ENCODE peak calls at places on chromosomes 13 and 19, in four cellular contexts. M is mammary epithelial cell, E is mesothelial cell of epicardium, A is psoas muscle. B is an unnamed sample.
A peak's percentile ranks its signal among the peaks of the same experiment; 100 is the strongest.

GRCh38 chr19:28228854-28229253 is 984.1 kb downstream of the UQCRFS1 start:
- DNase-seq in M (no peak), E (no peak), A (no peak), B (no peak)

GRCh38 chr13:48853381-48854102 is 122.2 kb upstream of the FNDC3A start:
- DNase-seq in M (no peak), E (no peak), A (no peak), B (no peak)

GRCh38 chr19:7977723-7978040 is 27.8 kb downstream of the ELAVL1 start:
- DNase-seq in M (no peak), E (no peak), A (no peak), B (no peak)

GRCh38 chr19:35870798-35871197 is 2.4 kb downstream of the APLP1 start:
- DNase-seq in M (no peak), E (no peak), A (no peak), B (no peak)

GRCh38 chr13:28743499-28744083 is 24.8 kb upstream of the SLC46A3 start:
- DNase-seq in M (no peak), E (no peak), A (no peak), B (no peak)

GRCh38 chr13:65606622-65607021 is 1623.5 kb downstream of the PCDH9 start:
- DNase-seq in M (no peak), E (no peak), A (no peak), B (no peak)

GRCh38 chr19:32809754-32810153 is 59.8 kb downstream of the SLC7A9 start:
- DNase-seq in M (no peak), E (no peak), A (no peak), B (no peak)

GRCh38 chr13:40478775-40479174 is 187.7 kb downstream of the FOXO1 start:
- DNase-seq in M (no peak), E (no peak), A (no peak), B (no peak)

GRCh38 chr13:108933061-108933460 is 303.6 kb downstream of the MYO16 start:
- DNase-seq in M (no peak), E (no peak), A (no peak), B (no peak)

GRCh38 chr19:41746593-41747227 is 8.6 kb upstream of the CEACAM6 start:
- DNase-seq in M (peak; percentile 26), E (no peak), A (no peak), B (no peak)

GRCh38 chr13:87274209-87274819 is 396.9 kb upstream of the SLITRK5 start:
- DNase-seq in M (peak; percentile 26), E (no peak), A (no peak), B (no peak)

GRCh38 chr13:100798739-100799361 is 124.3 kb upstream of the TMTC4 start:
- DNase-seq in M (peak; percentile 21), E (no peak), A (no peak), B (no peak)

GRCh38 chr13:97911311-97912138 is 42.0 kb upstream of the IPO5 start:
- DNase-seq in M (peak; percentile 29), E (no peak), A (no peak), B (no peak)

GRCh38 chr19:6273701-6274601 is 5.8 kb downstream of the MLLT1 start:
- DNase-seq in M (peak; percentile 83), E (no peak), A (peak; percentile 93), B (peak; percentile 71)

GRCh38 chr19:6059396-6059947 is 50.8 kb downstream of the RFX2 start:
- DNase-seq in M (no peak), E (no peak), A (no peak), B (no peak)

GRCh38 chr13:19597523-19597922 is 35.9 kb upstream of the MPHOSPH8 start:
- DNase-seq in M (peak; percentile 83), E (no peak), A (no peak), B (no peak)

GRCh38 chr13:96141032-96141431 is 51.1 kb downstream of the HS6ST3 start:
- DNase-seq in M (peak; percentile 16), E (no peak), A (no peak), B (no peak)

GRCh38 chr13:54415753-54416366 is 1387.2 kb downstream of the OLFM4 start:
- DNase-seq in M (no peak), E (no peak), A (no peak), B (no peak)

GRCh38 chr19:33293255-33294057 is 8.9 kb downstream of the CEBPA start:
- DNase-seq in M (peak; percentile 78), E (no peak), A (peak; percentile 68), B (no peak)

GRCh38 chr13:74573654-74574053 is 439.4 kb upstream of the KLF12 start:
- DNase-seq in M (no peak), E (no peak), A (no peak), B (no peak)

GRCh38 chr13:106096661-106097092 is 438.8 kb downstream of the EFNB2 start:
- DNase-seq in M (peak; percentile 66), E (no peak), A (no peak), B (no peak)

GRCh38 chr13:110216403-110217041 is 90.4 kb downstream of the COL4A1 start:
- DNase-seq in M (no peak), E (no peak), A (no peak), B (no peak)

GRCh38 chr13:45368571-45368970 is 27.6 kb upstream of the TPT1 start:
- DNase-seq in M (peak; percentile 80), E (no peak), A (no peak), B (no peak)

GRCh38 chr19:3687774-3688706 is 12.2 kb downstream of the PIP5K1C start:
- DNase-seq in M (peak; percentile 43), E (no peak), A (no peak), B (no peak)

GRCh38 chr13:29496241-29496712 is 99.2 kb downstream of the SLC7A1 start:
- DNase-seq in M (peak; percentile 82), E (no peak), A (no peak), B (no peak)

GRCh38 chr19:7506385-7507328 is 9.2 kb upstream of the ZNF358 start:
- DNase-seq in M (peak; percentile 72), E (no peak), A (peak; percentile 89), B (no peak)

GRCh38 chr13:42612021-42612765 is 38.2 kb downstream of the TNFSF11 start:
- DNase-seq in M (no peak), E (no peak), A (no peak), B (no peak)

GRCh38 chr19:40744554-40745401 is 5.5 kb downstream of the ACTMAP start:
- DNase-seq in M (no peak), E (no peak), A (no peak), B (no peak)

GRCh38 chr19:38057954-38058690 is 151.1 kb downstream of the SIPA1L3 start:
- DNase-seq in M (no peak), E (no peak), A (no peak), B (no peak)

GRCh38 chr13:62193919-62194318 is 778.3 kb upstream of the PCDH20 start:
- DNase-seq in M (no peak), E (no peak), A (no peak), B (no peak)
- TF ChIP-seq CTCF in M (no peak), E (no peak), A (no peak), B (no peak)

GRCh38 chr19:43429395-43429794 is 14.7 kb downstream of the TEX101 start:
- DNase-seq in M (no peak), E (no peak), A (no peak), B (no peak)

GRCh38 chr19:43422689-43423066 is 8.0 kb downstream of the TEX101 start:
- DNase-seq in M (no peak), E (no peak), A (no peak), B (no peak)

GRCh38 chr19:43422000-43422688 is 7.5 kb downstream of the TEX101 start:
- DNase-seq in M (peak; percentile 17), E (no peak), A (no peak), B (no peak)

GRCh38 chr19:43423779-43424178 is 9.1 kb downstream of the TEX101 start:
- DNase-seq in M (no peak), E (no peak), A (no peak), B (no peak)

DNA sequence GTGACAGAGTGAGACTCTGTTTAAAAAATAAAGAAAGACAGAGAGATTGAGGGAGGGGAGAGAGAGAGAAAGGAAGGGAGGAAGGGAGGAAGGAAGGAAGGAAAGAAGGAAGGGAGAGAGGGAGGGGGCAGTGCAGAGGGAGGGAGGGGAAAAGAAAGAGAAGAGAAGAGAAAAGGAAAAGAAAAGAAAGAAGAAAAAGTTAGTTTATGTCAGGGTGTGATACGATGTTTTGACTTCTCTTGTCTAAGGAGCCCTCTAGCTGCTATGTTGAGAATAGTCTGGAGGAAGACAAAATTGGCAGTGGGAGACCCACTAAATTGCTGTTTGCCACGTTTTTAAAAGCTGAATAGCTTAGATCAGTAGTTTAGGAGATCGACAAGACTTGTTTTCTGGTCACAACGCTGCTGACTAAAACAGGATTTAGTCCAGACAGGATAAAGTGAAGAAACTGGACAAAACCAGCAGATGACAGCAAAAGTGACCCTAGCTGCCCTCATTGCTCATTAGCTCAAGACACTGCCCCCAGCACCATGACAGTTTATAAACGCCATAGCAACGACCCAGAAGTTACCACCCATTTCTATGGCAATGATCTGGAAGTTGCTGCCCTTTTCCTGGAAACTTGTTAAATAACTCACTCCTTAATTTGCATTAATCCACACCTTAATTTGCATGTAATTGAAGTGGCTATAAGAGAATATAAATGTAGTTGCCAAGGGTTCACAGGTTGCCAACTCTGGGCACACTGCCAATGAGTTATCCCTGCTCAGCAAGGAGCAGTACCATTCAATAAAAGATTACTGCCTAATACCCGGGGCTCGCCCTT is 11.1 kb downstream of the TEX101 start:
- DNase-seq in M (peak; percentile 40), E (no peak), A (no peak), B (no peak)
- TF ChIP-seq CTCF in M (peak; percentile 58), E (no peak), A (no peak), B (no peak)

GRCh38 chr19:57578487-57579205 is at the start of gene ZNF416:
- DNase-seq in M (peak; percentile 97), E (peak; percentile 89), A (peak; percentile 98), B (peak; percentile 92)
- TF ChIP-seq CTCF in M (no peak), E (no peak), A (peak; percentile 17), B (no peak)

DNA sequence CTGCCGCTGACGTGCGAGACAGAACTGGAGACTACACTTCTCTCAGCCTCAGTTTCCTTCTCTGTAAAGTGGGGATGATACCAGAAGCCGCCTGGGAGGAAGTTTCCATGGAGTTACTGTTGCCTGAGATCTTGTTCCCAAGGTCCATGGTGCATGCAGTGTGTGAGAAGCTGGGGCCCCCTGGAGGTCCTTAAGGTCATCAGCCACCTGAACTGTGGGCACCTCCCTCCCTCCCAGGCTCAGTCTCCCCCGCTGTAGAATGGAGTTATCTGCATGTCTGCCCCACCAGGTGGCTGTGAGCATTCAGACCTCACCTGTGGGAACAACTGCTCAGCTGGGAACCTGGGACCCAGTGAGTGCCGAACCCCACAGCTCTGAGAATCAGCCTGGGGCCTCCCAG is 2.7 kb downstream of the CRX start:
- DNase-seq in M (no peak), E (no peak), A (no peak), B (no peak)
- TF ChIP-seq CTCF in M (no peak), E (no peak), A (no peak), B (no peak)

GRCh38 chr19:46373573-46374359 is 26.9 kb downstream of the PPP5C start:
- DNase-seq in M (peak; percentile 99), E (no peak), A (peak; percentile 80), B (no peak)
- TF ChIP-seq CTCF in M (no peak), E (no peak), A (no peak), B (no peak)

DNA sequence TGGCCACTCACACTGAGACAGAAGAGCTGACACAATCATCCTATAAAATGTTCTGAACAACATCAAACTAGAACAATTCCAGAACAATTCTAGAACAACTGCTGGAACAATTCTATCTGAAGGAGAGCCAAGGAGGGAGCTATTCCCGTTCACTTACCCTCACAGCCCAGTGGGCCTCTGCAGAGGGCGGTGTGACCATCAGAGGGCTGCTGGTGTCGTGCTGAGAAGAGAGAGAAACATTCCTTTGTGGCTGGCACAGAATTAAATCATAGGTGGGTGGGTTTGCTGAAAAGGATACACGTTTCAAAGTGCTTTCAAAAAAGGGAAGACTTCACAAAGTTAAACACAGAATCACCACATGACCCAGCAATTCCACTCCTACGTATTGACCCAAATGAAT is 35.0 kb downstream of the EPS15L1 start:
- DNase-seq in M (no peak), E (no peak), A (no peak), B (no peak)
- TF ChIP-seq CTCF in M (no peak), E (no peak), A (no peak), B (no peak)

GRCh38 chr13:31174018-31174417 is 12.3 kb upstream of the HSPH1 start:
- DNase-seq in M (no peak), E (no peak), A (no peak), B (no peak)
- TF ChIP-seq CTCF in M (no peak), E (no peak), A (no peak), B (no peak)